ENCODE peak calls at places on chromosomes 4 and X, in nine cellular contexts. One of them, this sample, is unnamed.

GRCh38 chr4:158995963-158996362 is 106.9 kb upstream of the RAPGEF2 start:
- DNase-seq in stimulated activated naive CD8-positive, alpha-beta T cell treated with anti-CD3 and anti-CD28 coated beads, Interleukin-15, amount 100 ng/mL, for 72 hours: no peak
- DNase-seq in glutamatergic neuron: no peak
- DNase-seq in fibroblast of mammary gland: no peak
- DNase-seq in stimulated activated CD4-positive, alpha-beta T cell treated with anti-CD3 and anti-CD28 coated beads, Interleukin-1b, Interleukin-23, amount 100 ng/mL, for 24 hours: no peak
- DNase-seq in H7: no peak
- DNase-seq in ureter: no peak
- DNase-seq in posterior vena cava: no peak
- DNase-seq in KBM-7: no peak
- DNase-seq in this sample: no peak

GRCh38 chr4:140302151-140302859 is 71.1 kb upstream of the SCOC start:
- DNase-seq in stimulated activated naive CD8-positive, alpha-beta T cell treated with anti-CD3 and anti-CD28 coated beads, Interleukin-15, amount 100 ng/mL, for 72 hours: no peak
- DNase-seq in glutamatergic neuron: no peak
- DNase-seq in fibroblast of mammary gland: no peak
- DNase-seq in stimulated activated CD4-positive, alpha-beta T cell treated with anti-CD3 and anti-CD28 coated beads, Interleukin-1b, Interleukin-23, amount 100 ng/mL, for 24 hours: no peak
- DNase-seq in H7: no peak
- DNase-seq in ureter: no peak
- DNase-seq in posterior vena cava: no peak
- DNase-seq in KBM-7: no peak
- DNase-seq in this sample: no peak

GRCh38 chrX:15158736-15159406 is 111.0 kb downstream of the ASB9 start:
- DNase-seq in stimulated activated naive CD8-positive, alpha-beta T cell treated with anti-CD3 and anti-CD28 coated beads, Interleukin-15, amount 100 ng/mL, for 72 hours: peak; percentile 9
- DNase-seq in glutamatergic neuron: no peak
- DNase-seq in fibroblast of mammary gland: peak; percentile 3
- DNase-seq in stimulated activated CD4-positive, alpha-beta T cell treated with anti-CD3 and anti-CD28 coated beads, Interleukin-1b, Interleukin-23, amount 100 ng/mL, for 24 hours: no peak
- DNase-seq in H7: no peak
- DNase-seq in ureter: no peak
- DNase-seq in posterior vena cava: no peak
- DNase-seq in KBM-7: no peak
- DNase-seq in this sample: no peak

GRCh38 chr4:165325732-165326512 is 1.5 kb upstream of the MSMO1 start:
- DNase-seq in stimulated activated naive CD8-positive, alpha-beta T cell treated with anti-CD3 and anti-CD28 coated beads, Interleukin-15, amount 100 ng/mL, for 72 hours: no peak
- DNase-seq in glutamatergic neuron: no peak
- DNase-seq in fibroblast of mammary gland: peak; percentile 93
- DNase-seq in stimulated activated CD4-positive, alpha-beta T cell treated with anti-CD3 and anti-CD28 coated beads, Interleukin-1b, Interleukin-23, amount 100 ng/mL, for 24 hours: no peak
- DNase-seq in H7: no peak
- DNase-seq in ureter: no peak
- DNase-seq in posterior vena cava: no peak
- DNase-seq in KBM-7: no peak
- DNase-seq in this sample: no peak

GRCh38 chr4:107153228-107153627 is 117.1 kb upstream of the DKK2 start:
- DNase-seq in stimulated activated naive CD8-positive, alpha-beta T cell treated with anti-CD3 and anti-CD28 coated beads, Interleukin-15, amount 100 ng/mL, for 72 hours: no peak
- DNase-seq in glutamatergic neuron: peak; percentile 22
- DNase-seq in fibroblast of mammary gland: peak; percentile 48
- DNase-seq in stimulated activated CD4-positive, alpha-beta T cell treated with anti-CD3 and anti-CD28 coated beads, Interleukin-1b, Interleukin-23, amount 100 ng/mL, for 24 hours: no peak
- DNase-seq in H7: peak; percentile 12
- DNase-seq in ureter: no peak
- DNase-seq in posterior vena cava: no peak
- DNase-seq in KBM-7: peak; percentile 15
- DNase-seq in this sample: no peak

GRCh38 chr4:105417624-105418023 is 56.2 kb downstream of the PPA2 start:
- DNase-seq in stimulated activated naive CD8-positive, alpha-beta T cell treated with anti-CD3 and anti-CD28 coated beads, Interleukin-15, amount 100 ng/mL, for 72 hours: no peak
- DNase-seq in glutamatergic neuron: no peak
- DNase-seq in fibroblast of mammary gland: peak; percentile 24
- DNase-seq in stimulated activated CD4-positive, alpha-beta T cell treated with anti-CD3 and anti-CD28 coated beads, Interleukin-1b, Interleukin-23, amount 100 ng/mL, for 24 hours: no peak
- DNase-seq in H7: no peak
- DNase-seq in ureter: no peak
- DNase-seq in posterior vena cava: no peak
- DNase-seq in KBM-7: no peak
- DNase-seq in this sample: no peak

GRCh38 chrX:137058339-137059127 is 24.7 kb upstream of the GPR101 start:
- DNase-seq in stimulated activated naive CD8-positive, alpha-beta T cell treated with anti-CD3 and anti-CD28 coated beads, Interleukin-15, amount 100 ng/mL, for 72 hours: no peak
- DNase-seq in glutamatergic neuron: no peak
- DNase-seq in fibroblast of mammary gland: no peak
- DNase-seq in stimulated activated CD4-positive, alpha-beta T cell treated with anti-CD3 and anti-CD28 coated beads, Interleukin-1b, Interleukin-23, amount 100 ng/mL, for 24 hours: no peak
- DNase-seq in H7: no peak
- DNase-seq in ureter: no peak
- DNase-seq in posterior vena cava: no peak
- DNase-seq in KBM-7: no peak
- DNase-seq in this sample: no peak

GRCh38 chr4:70651864-70652506 is 14.3 kb downstream of the JCHAIN start:
- DNase-seq in stimulated activated naive CD8-positive, alpha-beta T cell treated with anti-CD3 and anti-CD28 coated beads, Interleukin-15, amount 100 ng/mL, for 72 hours: no peak
- DNase-seq in glutamatergic neuron: no peak
- DNase-seq in fibroblast of mammary gland: peak; percentile 53
- DNase-seq in stimulated activated CD4-positive, alpha-beta T cell treated with anti-CD3 and anti-CD28 coated beads, Interleukin-1b, Interleukin-23, amount 100 ng/mL, for 24 hours: no peak
- DNase-seq in H7: peak; percentile 46
- DNase-seq in ureter: no peak
- DNase-seq in posterior vena cava: no peak
- DNase-seq in KBM-7: peak; percentile 62
- DNase-seq in this sample: no peak

GRCh38 chr4:129064717-129065116 is 28.6 kb downstream of the SCLT1 start:
- DNase-seq in stimulated activated naive CD8-positive, alpha-beta T cell treated with anti-CD3 and anti-CD28 coated beads, Interleukin-15, amount 100 ng/mL, for 72 hours: no peak
- DNase-seq in glutamatergic neuron: no peak
- DNase-seq in fibroblast of mammary gland: peak; percentile 83
- DNase-seq in stimulated activated CD4-positive, alpha-beta T cell treated with anti-CD3 and anti-CD28 coated beads, Interleukin-1b, Interleukin-23, amount 100 ng/mL, for 24 hours: no peak
- DNase-seq in H7: no peak
- DNase-seq in ureter: no peak
- DNase-seq in posterior vena cava: no peak
- DNase-seq in KBM-7: no peak
- DNase-seq in this sample: no peak

GRCh38 chr4:113835005-113835404 is 73.5 kb upstream of the CAMK2D start:
- DNase-seq in stimulated activated naive CD8-positive, alpha-beta T cell treated with anti-CD3 and anti-CD28 coated beads, Interleukin-15, amount 100 ng/mL, for 72 hours: no peak
- DNase-seq in glutamatergic neuron: no peak
- DNase-seq in fibroblast of mammary gland: peak; percentile 39
- DNase-seq in stimulated activated CD4-positive, alpha-beta T cell treated with anti-CD3 and anti-CD28 coated beads, Interleukin-1b, Interleukin-23, amount 100 ng/mL, for 24 hours: no peak
- DNase-seq in H7: no peak
- DNase-seq in ureter: no peak
- DNase-seq in posterior vena cava: no peak
- DNase-seq in KBM-7: no peak
- DNase-seq in this sample: no peak

This sample was measured in NCI-H524 treated with DMSO at 0.1 percent for 48 hours.